ENCODE peak calls at places on chromosomes 1 and 21, in four cellular contexts. K, A, S and O are unnamed samples.

GRCh38 chr1:151156515-151156819 is at the start of gene TNFAIP8L2:
- DNase-seq in K (peak), S (no peak), A (no peak), O (no peak)

GRCh38 chr1:150477733-150478132 is 9.5 kb upstream of the TARS2 start:
- DNase-seq in S (peak), A (no peak), K (no peak), O (no peak)

GRCh38 chr1:160748877-160749269 is 9.8 kb downstream of the SLAMF7 start:
- DNase-seq in S (no peak), K (no peak), A (no peak), O (no peak)

GRCh38 chr21:44297525-44298290 is 2.1 kb upstream of the PFKL start:
- DNase-seq in A (no peak), K (peak), S (peak), O (peak)

GRCh38 chr1:245788886-245789285 is 634.1 kb downstream of the KIF26B start:
- DNase-seq in A (no peak), S (no peak), K (no peak), O (no peak)

GRCh38 chr1:3490046-3490745 is 35.7 kb downstream of the ARHGEF16 start:
- DNase-seq in K (no peak), S (no peak), A (no peak), O (no peak)

GRCh38 chr1:54815086-54815876 is 14.2 kb upstream of the TTC22 start:
- DNase-seq in K (no peak), A (no peak), S (no peak), O (no peak)

GRCh38 chr1:222820159-222820732 is 5.4 kb downstream of the DISP1 start:
- DNase-seq in K (no peak), S (peak), A (no peak), O (no peak)

GRCh38 chr21:41777934-41778815 is 11.3 kb upstream of the RIPK4 start:
- DNase-seq in K (no peak), A (no peak), S (peak), O (no peak)

GRCh38 chr1:156726549-156727226 is 1.6 kb upstream of the METTL25B start:
- DNase-seq in S (peak), K (no peak), A (no peak), O (peak)

GRCh38 chr1:13589403-13589802 is 5.8 kb downstream of the PDPN start:
- DNase-seq in K (no peak), A (no peak), S (no peak), O (no peak)

GRCh38 chr1:169809370-169810095 is 14.8 kb upstream of the METTL18 start:
- DNase-seq in S (peak), A (no peak), K (no peak), O (peak)

GRCh38 chr21:43893536-43894205 is 28.6 kb downstream of the AGPAT3 start:
- DNase-seq in A (no peak), K (no peak), S (peak), O (no peak)

GRCh38 chr1:234125283-234125682 is 220.8 kb downstream of the SLC35F3 start:
- DNase-seq in K (no peak), S (no peak), A (no peak), O (no peak)

GRCh38 chr1:9275567-9276034 is 17.1 kb upstream of the SPSB1 start:
- DNase-seq in K (peak), A (no peak), S (peak), O (no peak)

GRCh38 chr1:227270554-227270953 is 47.7 kb downstream of the CDC42BPA start:
- DNase-seq in S (no peak), A (no peak), K (no peak), O (no peak)

GRCh38 chr1:87196110-87196509 is 132.6 kb upstream of the LMO4 start:
- DNase-seq in K (no peak), A (no peak), S (no peak), O (no peak)

GRCh38 chr1:186326009-186326408 is 49.0 kb downstream of the TPR start:
- DNase-seq in A (no peak), K (no peak), S (no peak), O (no peak)

GRCh38 chr1:210394281-210394798 is 65.6 kb downstream of the HHAT start:
- DNase-seq in K (no peak), S (peak), A (no peak), O (no peak)

GRCh38 chr1:51679435-51679834 is 62.5 kb downstream of the OSBPL9 start:
- DNase-seq in K (no peak), A (no peak), S (peak), O (no peak)

GRCh38 chr1:213014642-213015041 is 1.0 kb downstream of the ANGEL2 start:
- DNase-seq in A (no peak), K (no peak), S (peak), O (no peak)

GRCh38 chr1:43975249-43975961 is 645 bp downstream of the ATP6V0B start:
- DNase-seq in S (no peak), A (no peak), K (no peak), O (peak)

GRCh38 chr1:205441716-205442050 is 14.2 kb downstream of the BLACAT1 start:
- DNase-seq in K (no peak), S (no peak), A (no peak), O (no peak)

GRCh38 chr1:101781437-101781836 is 215.3 kb downstream of the OLFM3 start:
- DNase-seq in S (peak), A (no peak), K (no peak), O (no peak)

GRCh38 chr1:10339036-10339567 is 59.8 kb upstream of the PGD start:
- DNase-seq in K (no peak), A (no peak), S (no peak), O (no peak)

GRCh38 chr1:22709891-22710687 is 550 bp upstream of the EPHB2 start:
- DNase-seq in K (no peak), S (peak), A (no peak), O (no peak)

GRCh38 chr1:234874291-234875288 is 254.0 kb downstream of the TOMM20 start:
- DNase-seq in K (no peak), A (no peak), S (peak), O (no peak)

GRCh38 chr1:203550846-203551245 is 56.9 kb downstream of the OPTC start:
- DNase-seq in S (no peak), K (no peak), A (no peak), O (no peak)

GRCh38 chr1:61397495-61397894 is 315.1 kb downstream of the NFIA start:
- DNase-seq in S (no peak), K (no peak), A (no peak), O (no peak)

GRCh38 chr1:181057079-181057478 is 23.3 kb downstream of the MR1 start:
- DNase-seq in S (no peak), K (no peak), A (no peak), O (no peak)

GRCh38 chr1:173195596-173196088 is 11.5 kb downstream of the TNFSF4 start:
- DNase-seq in S (no peak), K (no peak), A (no peak), O (no peak)